ENCODE peak calls at places on chromosomes 5 and 9, in seven cellular contexts. One of them, this sample, is unnamed.

GRCh38 chr5:77167695-77168111 is 42.8 kb upstream of the PDE8B start:
- DNase-seq in DND-41: no peak
- DNase-seq in CD8-positive, alpha-beta T cell: no peak
- DNase-seq in IMR-90: peak; percentile 92
- DNase-seq in A549: peak; percentile 87
- DNase-seq in left ventricle myocardium inferior: no peak
- DNase-seq in esophagus squamous epithelium: no peak
- DNase-seq in this sample: no peak

GRCh38 chr9:136058801-136059302 is 36.2 kb downstream of the NACC2 start:
- DNase-seq in DND-41: no peak
- DNase-seq in CD8-positive, alpha-beta T cell: no peak
- DNase-seq in IMR-90: no peak
- DNase-seq in A549: no peak
- DNase-seq in left ventricle myocardium inferior: no peak
- DNase-seq in esophagus squamous epithelium: no peak
- DNase-seq in this sample: no peak

GRCh38 chr9:8095531-8096223 is 296.1 kb upstream of the DMAC1 start:
- DNase-seq in DND-41: no peak
- DNase-seq in CD8-positive, alpha-beta T cell: no peak
- DNase-seq in IMR-90: no peak
- DNase-seq in A549: no peak
- DNase-seq in left ventricle myocardium inferior: no peak
- DNase-seq in esophagus squamous epithelium: no peak
- DNase-seq in this sample: peak; percentile 32

GRCh38 chr5:16863380-16864007 is 72.6 kb downstream of the MYO10 start:
- DNase-seq in DND-41: no peak
- DNase-seq in CD8-positive, alpha-beta T cell: no peak
- DNase-seq in IMR-90: no peak
- DNase-seq in A549: no peak
- DNase-seq in left ventricle myocardium inferior: no peak
- DNase-seq in esophagus squamous epithelium: no peak
- DNase-seq in this sample: peak; percentile 46

GRCh38 chr9:127505396-127506116 is 54.2 kb downstream of the LRSAM1 start:
- DNase-seq in DND-41: peak; percentile 35
- DNase-seq in CD8-positive, alpha-beta T cell: no peak
- DNase-seq in IMR-90: no peak
- DNase-seq in A549: peak; percentile 62
- DNase-seq in left ventricle myocardium inferior: no peak
- DNase-seq in esophagus squamous epithelium: no peak
- DNase-seq in this sample: no peak

GRCh38 chr5:181198106-181198685 is 6.8 kb downstream of the TRIM7 start:
- DNase-seq in DND-41: no peak
- DNase-seq in CD8-positive, alpha-beta T cell: no peak
- DNase-seq in IMR-90: no peak
- DNase-seq in A549: no peak
- DNase-seq in left ventricle myocardium inferior: no peak
- DNase-seq in esophagus squamous epithelium: no peak
- DNase-seq in this sample: no peak

GRCh38 chr5:178256746-178257145 is 24.1 kb upstream of the PHYKPL start:
- DNase-seq in DND-41: no peak
- DNase-seq in CD8-positive, alpha-beta T cell: no peak
- DNase-seq in IMR-90: no peak
- DNase-seq in A549: no peak
- DNase-seq in left ventricle myocardium inferior: no peak
- DNase-seq in esophagus squamous epithelium: no peak
- DNase-seq in this sample: no peak

GRCh38 chr5:154193636-154194035 is 3.1 kb downstream of the GALNT10 start:
- DNase-seq in DND-41: no peak
- DNase-seq in CD8-positive, alpha-beta T cell: no peak
- DNase-seq in IMR-90: peak; percentile 37
- DNase-seq in A549: no peak
- DNase-seq in left ventricle myocardium inferior: no peak
- DNase-seq in esophagus squamous epithelium: no peak
- DNase-seq in this sample: no peak

GRCh38 chr5:1121891-1122290 is 10.0 kb upstream of the SLC12A7 start:
- DNase-seq in DND-41: no peak
- DNase-seq in CD8-positive, alpha-beta T cell: no peak
- DNase-seq in IMR-90: no peak
- DNase-seq in A549: no peak
- DNase-seq in left ventricle myocardium inferior: no peak
- DNase-seq in esophagus squamous epithelium: no peak
- DNase-seq in this sample: no peak

GRCh38 chr9:99103909-99104458 is 929 bp upstream of the TGFBR1 start:
- DNase-seq in DND-41: no peak
- DNase-seq in CD8-positive, alpha-beta T cell: no peak
- DNase-seq in IMR-90: peak; percentile 61
- DNase-seq in A549: no peak
- DNase-seq in left ventricle myocardium inferior: peak; percentile 15
- DNase-seq in esophagus squamous epithelium: no peak
- DNase-seq in this sample: peak; percentile 33

GRCh38 chr5:72290356-72291133 is 29.5 kb downstream of the MRPS27 start:
- DNase-seq in DND-41: no peak
- DNase-seq in CD8-positive, alpha-beta T cell: no peak
- DNase-seq in IMR-90: peak; percentile 25
- DNase-seq in A549: no peak
- DNase-seq in left ventricle myocardium inferior: no peak
- DNase-seq in esophagus squamous epithelium: no peak
- DNase-seq in this sample: no peak
- H3K4me1 ChIP-seq in DND-41: no peaks in the 10 kb centered on the region
- H3K4me1 ChIP-seq in CD8-positive, alpha-beta T cell: no peaks in the 10 kb centered on the region
- H3K4me1 ChIP-seq in IMR-90: no peaks in the 10 kb centered on the region
- H3K4me1 ChIP-seq in A549: peaks cover 17% of the 10 kb centered on the region
- H3K4me1 ChIP-seq in left ventricle myocardium inferior: peaks cover 42% of the 10 kb centered on the region
- H3K4me1 ChIP-seq in esophagus squamous epithelium: no peaks in the 10 kb centered on the region
- H3K4me1 ChIP-seq in this sample: peaks cover 8% of the 10 kb centered on the region

GRCh38 chr5:109563692-109564091 is 126.0 kb upstream of the MAN2A1 start:
- DNase-seq in DND-41: no peak
- DNase-seq in CD8-positive, alpha-beta T cell: no peak
- DNase-seq in IMR-90: no peak
- DNase-seq in A549: no peak
- DNase-seq in left ventricle myocardium inferior: no peak
- DNase-seq in esophagus squamous epithelium: no peak
- DNase-seq in this sample: no peak
- H3K27ac ChIP-seq in DND-41: no peak overlapping the region
- H3K27ac ChIP-seq in CD8-positive, alpha-beta T cell: no peak overlapping the region
- H3K27ac ChIP-seq in IMR-90: no peak overlapping the region
- H3K27ac ChIP-seq in A549: no peak overlapping the region
- H3K27ac ChIP-seq in left ventricle myocardium inferior: no peak overlapping the region
- H3K27ac ChIP-seq in esophagus squamous epithelium: no peak overlapping the region
- H3K27ac ChIP-seq in this sample: no peak overlapping the region

DNA sequence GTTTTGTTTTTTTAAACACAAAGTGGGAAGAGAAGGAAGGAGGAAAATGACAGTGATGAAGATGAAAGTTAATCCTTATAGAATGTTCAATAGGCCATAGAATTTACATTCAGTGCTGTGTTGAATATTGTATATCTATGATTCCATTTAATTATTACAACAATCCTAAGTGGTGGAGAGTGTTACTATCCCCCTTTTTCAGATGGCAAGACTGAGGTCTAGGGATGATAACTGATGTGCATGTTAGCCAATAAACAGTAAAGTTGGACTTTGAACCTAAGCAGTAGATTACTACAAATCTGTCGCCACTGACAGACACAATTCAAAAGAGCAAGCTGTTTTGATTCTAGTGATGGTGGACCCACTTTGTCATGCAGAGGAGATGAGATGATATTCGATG is 237.9 kb downstream of the ARHGAP26 start:
- DNase-seq in DND-41: no peak
- DNase-seq in CD8-positive, alpha-beta T cell: no peak
- DNase-seq in IMR-90: no peak
- DNase-seq in A549: no peak
- DNase-seq in left ventricle myocardium inferior: no peak
- DNase-seq in esophagus squamous epithelium: no peak
- DNase-seq in this sample: no peak
- H3K4me1 ChIP-seq in DND-41: peaks cover 17% of the 10 kb centered on the region
- H3K4me1 ChIP-seq in CD8-positive, alpha-beta T cell: peaks cover 32% of the 10 kb centered on the region
- H3K4me1 ChIP-seq in IMR-90: peaks cover 4% of the 10 kb centered on the region
- H3K4me1 ChIP-seq in A549: peaks cover 15% of the 10 kb centered on the region
- H3K4me1 ChIP-seq in left ventricle myocardium inferior: peaks cover 83% of the 10 kb centered on the region
- H3K4me1 ChIP-seq in esophagus squamous epithelium: peaks cover 37% of the 10 kb centered on the region
- H3K4me1 ChIP-seq in this sample: peaks cover 7% of the 10 kb centered on the region

GRCh38 chr5:44875661-44876250 is 67.0 kb downstream of the MRPS30 start:
- DNase-seq in DND-41: no peak
- DNase-seq in CD8-positive, alpha-beta T cell: no peak
- DNase-seq in IMR-90: peak; percentile 52
- DNase-seq in A549: peak; percentile 64
- DNase-seq in left ventricle myocardium inferior: no peak
- DNase-seq in esophagus squamous epithelium: no peak
- DNase-seq in this sample: no peak
- H3K27ac ChIP-seq in DND-41: no peak overlapping the region
- H3K27ac ChIP-seq in CD8-positive, alpha-beta T cell: no peak overlapping the region
- H3K27ac ChIP-seq in IMR-90: no peak overlapping the region
- H3K27ac ChIP-seq in A549: peak overlapping the region; percentile 65
- H3K27ac ChIP-seq in left ventricle myocardium inferior: no peak overlapping the region
- H3K27ac ChIP-seq in esophagus squamous epithelium: peak overlapping the region; percentile 44
- H3K27ac ChIP-seq in this sample: no peak overlapping the region

DNA sequence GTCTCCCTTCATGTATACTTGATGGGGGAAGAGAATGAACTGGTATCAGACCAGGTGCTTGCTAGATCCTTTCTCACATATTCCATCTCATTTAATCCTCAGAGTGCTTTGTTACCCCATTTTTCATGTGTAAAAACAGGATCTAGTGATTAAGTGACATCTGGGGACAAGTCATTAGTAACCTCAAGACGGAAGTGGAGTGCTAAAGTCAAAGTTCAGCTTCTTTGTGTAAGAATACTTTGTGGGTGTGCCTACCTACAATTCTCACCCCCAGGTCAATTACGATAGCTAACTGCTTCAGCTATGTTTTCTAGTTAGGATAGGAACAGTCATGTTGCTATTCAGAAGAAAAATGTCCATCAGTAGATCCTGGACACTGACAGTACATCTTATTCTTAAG is 3.1 kb upstream of the FAM120AOS start:
- DNase-seq in DND-41: no peak
- DNase-seq in CD8-positive, alpha-beta T cell: no peak
- DNase-seq in IMR-90: no peak
- DNase-seq in A549: no peak
- DNase-seq in left ventricle myocardium inferior: no peak
- DNase-seq in esophagus squamous epithelium: no peak
- DNase-seq in this sample: no peak
- H3K4me1 ChIP-seq in DND-41: peaks cover 77% of the 10 kb centered on the region
- H3K4me1 ChIP-seq in CD8-positive, alpha-beta T cell: peaks cover 27% of the 10 kb centered on the region
- H3K4me1 ChIP-seq in IMR-90: peaks cover 10% of the 10 kb centered on the region
- H3K4me1 ChIP-seq in A549: peaks cover 67% of the 10 kb centered on the region
- H3K4me1 ChIP-seq in left ventricle myocardium inferior: peaks cover 94% of the 10 kb centered on the region
- H3K4me1 ChIP-seq in esophagus squamous epithelium: peaks cover 72% of the 10 kb centered on the region
- H3K4me1 ChIP-seq in this sample: peaks cover 36% of the 10 kb centered on the region

GRCh38 chr9:69888876-69889585 is 68.4 kb downstream of the CFAP95 start:
- DNase-seq in DND-41: no peak
- DNase-seq in CD8-positive, alpha-beta T cell: no peak
- DNase-seq in IMR-90: no peak
- DNase-seq in A549: no peak
- DNase-seq in left ventricle myocardium inferior: no peak
- DNase-seq in esophagus squamous epithelium: no peak
- DNase-seq in this sample: no peak
- H3K27ac ChIP-seq in DND-41: no peak overlapping the region
- H3K27ac ChIP-seq in CD8-positive, alpha-beta T cell: no peak overlapping the region
- H3K27ac ChIP-seq in IMR-90: no peak overlapping the region
- H3K27ac ChIP-seq in A549: peak overlapping the region; percentile 32
- H3K27ac ChIP-seq in left ventricle myocardium inferior: no peak overlapping the region
- H3K27ac ChIP-seq in esophagus squamous epithelium: no peak overlapping the region
- H3K27ac ChIP-seq in this sample: no peak overlapping the region

DNA sequence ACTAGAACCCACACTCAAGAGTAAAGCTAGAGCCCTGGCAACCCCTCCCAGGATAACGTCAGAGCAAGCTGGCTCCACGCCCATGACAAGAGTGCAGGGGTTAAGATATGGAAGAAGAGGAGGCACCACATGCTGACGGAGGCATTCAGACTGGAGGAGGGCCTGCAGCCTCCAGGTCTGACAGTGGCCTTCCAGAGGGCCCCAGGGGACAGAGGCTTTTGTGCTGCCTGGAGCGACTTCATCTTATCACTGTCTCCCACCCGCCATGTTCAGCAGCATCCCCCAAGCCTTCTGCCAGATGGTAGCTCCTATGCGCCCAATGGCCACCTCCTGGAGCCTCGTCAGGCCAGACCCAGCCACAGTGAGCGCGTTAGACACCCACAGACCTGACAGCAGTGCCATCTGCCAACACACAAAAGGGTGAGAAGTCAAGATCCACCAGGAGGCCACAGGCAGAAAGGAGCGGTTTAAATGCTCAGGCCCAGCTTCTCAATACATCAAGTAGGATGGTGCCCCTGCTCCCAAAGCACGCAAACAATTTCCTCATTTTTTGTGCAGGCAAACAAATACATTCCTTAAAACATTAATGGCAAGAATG is 65.8 kb downstream of the C5orf15 start:
- DNase-seq in DND-41: no peak
- DNase-seq in CD8-positive, alpha-beta T cell: no peak
- DNase-seq in IMR-90: no peak
- DNase-seq in A549: no peak
- DNase-seq in left ventricle myocardium inferior: no peak
- DNase-seq in esophagus squamous epithelium: no peak
- DNase-seq in this sample: no peak
- H3K4me1 ChIP-seq in DND-41: no peaks in the 10 kb centered on the region
- H3K4me1 ChIP-seq in CD8-positive, alpha-beta T cell: no peaks in the 10 kb centered on the region
- H3K4me1 ChIP-seq in IMR-90: no peaks in the 10 kb centered on the region
- H3K4me1 ChIP-seq in A549: no peaks in the 10 kb centered on the region
- H3K4me1 ChIP-seq in left ventricle myocardium inferior: peaks cover 14% of the 10 kb centered on the region
- H3K4me1 ChIP-seq in esophagus squamous epithelium: no peaks in the 10 kb centered on the region
- H3K4me1 ChIP-seq in this sample: no peaks in the 10 kb centered on the region

GRCh38 chr9:93223241-93224180 is 39.6 kb downstream of the WNK2 start:
- DNase-seq in DND-41: no peak
- DNase-seq in CD8-positive, alpha-beta T cell: no peak
- DNase-seq in IMR-90: peak; percentile 63
- DNase-seq in A549: peak; percentile 65
- DNase-seq in left ventricle myocardium inferior: no peak
- DNase-seq in esophagus squamous epithelium: no peak
- DNase-seq in this sample: no peak
- H3K27ac ChIP-seq in DND-41: no peak overlapping the region
- H3K27ac ChIP-seq in CD8-positive, alpha-beta T cell: no peak overlapping the region
- H3K27ac ChIP-seq in IMR-90: no peak overlapping the region
- H3K27ac ChIP-seq in A549: peak overlapping the region; percentile 82
- H3K27ac ChIP-seq in left ventricle myocardium inferior: peak overlapping the region; percentile 84
- H3K27ac ChIP-seq in esophagus squamous epithelium: no peak overlapping the region
- H3K27ac ChIP-seq in this sample: no peak overlapping the region

DNA sequence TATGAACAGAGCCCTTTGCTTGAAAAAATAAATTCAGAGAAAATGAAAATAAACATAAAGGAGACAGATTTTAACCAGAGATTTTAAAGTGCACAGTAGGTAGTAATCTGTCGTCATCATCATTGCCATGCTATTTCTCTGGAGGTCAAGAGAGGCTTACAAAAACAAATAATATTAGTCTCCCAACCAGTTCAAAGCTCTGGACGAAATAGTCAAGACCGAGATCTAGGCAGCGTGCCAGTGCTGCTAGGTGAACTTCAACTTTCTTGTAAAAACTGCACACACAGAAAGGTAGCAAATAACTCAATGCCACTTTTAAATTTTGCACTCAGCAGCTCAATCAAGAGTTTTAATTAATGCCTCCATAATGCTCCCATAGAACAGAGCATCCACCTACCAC is 656.7 kb downstream of the IRX1 start:
- DNase-seq in DND-41: no peak
- DNase-seq in CD8-positive, alpha-beta T cell: no peak
- DNase-seq in IMR-90: no peak
- DNase-seq in A549: no peak
- DNase-seq in left ventricle myocardium inferior: no peak
- DNase-seq in esophagus squamous epithelium: no peak
- DNase-seq in this sample: no peak
- H3K4me1 ChIP-seq in DND-41: peaks cover 2% of the 10 kb centered on the region
- H3K4me1 ChIP-seq in CD8-positive, alpha-beta T cell: no peaks in the 10 kb centered on the region
- H3K4me1 ChIP-seq in IMR-90: no peaks in the 10 kb centered on the region
- H3K4me1 ChIP-seq in A549: no peaks in the 10 kb centered on the region
- H3K4me1 ChIP-seq in left ventricle myocardium inferior: no peaks in the 10 kb centered on the region
- H3K4me1 ChIP-seq in esophagus squamous epithelium: no peaks in the 10 kb centered on the region
- H3K4me1 ChIP-seq in this sample: peaks cover 1% of the 10 kb centered on the region